ENCODE peak calls at places on chromosomes 16 and 17, in four cellular contexts. H is body of pancreas, P is ovary, J is mucosa of descending colon. N is an unnamed sample.

GRCh38 chr17:3260600-3260999 is 37.6 kb downstream of the OR3A1 start:
- DNase-seq in P (no peak), H (no peak), J (no peak), N (no peak)

GRCh38 chr17:14717849-14718248 is 417.0 kb downstream of the HS3ST3B1 start:
- DNase-seq in H (no peak), P (no peak), J (no peak), N (no peak)

GRCh38 chr16:23491490-23492391 is 18.6 kb downstream of the GGA2 start:
- DNase-seq in P (no peak), J (no peak), H (no peak), N (no peak)

GRCh38 chr17:4433515-4434031 is at the start of gene SPNS3:
- DNase-seq in H (no peak), J (no peak), P (no peak), N (no peak)

GRCh38 chr17:39236383-39236927 is 10.7 kb upstream of the STAC2 start:
- DNase-seq in J (no peak), P (no peak), H (no peak), N (no peak)

GRCh38 chr16:27242868-27243590 is 25.5 kb downstream of the NSMCE1 start:
- DNase-seq in J (no peak), P (no peak), H (no peak), N (peak)

GRCh38 chr16:15782573-15783365 is 74.1 kb downstream of the MYH11 start:
- DNase-seq in P (no peak), J (no peak), H (no peak), N (no peak)

GRCh38 chr16:85027968-85028637 is 508 bp downstream of the KIAA0513 start:
- DNase-seq in P (no peak), H (no peak), J (peak), N (no peak)

GRCh38 chr16:8866118-8866883 is 2.5 kb downstream of the CARHSP1 start:
- DNase-seq in H (no peak), J (peak), P (peak), N (peak)

GRCh38 chr17:79153367-79154130 is 78.9 kb downstream of the ENGASE start:
- DNase-seq in H (no peak), P (no peak), J (no peak), N (no peak)

GRCh38 chr17:2792541-2793169 is 3.6 kb upstream of the RAP1GAP2 start:
- DNase-seq in P (no peak), J (no peak), H (no peak), N (no peak)

GRCh38 chr17:34633351-34633750 is 54.0 kb downstream of the TMEM132E start:
- DNase-seq in J (no peak), P (no peak), H (no peak), N (no peak)

GRCh38 chr17:49600949-49601348 is 25.3 kb downstream of the NXPH3 start:
- DNase-seq in J (no peak), P (no peak), H (no peak), N (no peak)

GRCh38 chr17:16926591-16927451 is 45.1 kb downstream of the TNFRSF13B start:
- DNase-seq in J (no peak), H (no peak), P (no peak), N (no peak)

GRCh38 chr17:82525712-82526111 is 6.2 kb downstream of the FOXK2 start:
- DNase-seq in J (no peak), H (no peak), P (no peak), N (no peak)

GRCh38 chr17:82527893-82528292 is 8.4 kb downstream of the FOXK2 start:
- DNase-seq in J (no peak), H (no peak), P (no peak), N (peak)

GRCh38 chr17:82529914-82530300 is 10.4 kb downstream of the FOXK2 start:
- DNase-seq in J (no peak), H (no peak), P (no peak), N (no peak)

GRCh38 chr17:82531431-82531881 is 11.9 kb downstream of the FOXK2 start:
- DNase-seq in J (no peak), H (no peak), P (no peak), N (no peak)

DNA sequence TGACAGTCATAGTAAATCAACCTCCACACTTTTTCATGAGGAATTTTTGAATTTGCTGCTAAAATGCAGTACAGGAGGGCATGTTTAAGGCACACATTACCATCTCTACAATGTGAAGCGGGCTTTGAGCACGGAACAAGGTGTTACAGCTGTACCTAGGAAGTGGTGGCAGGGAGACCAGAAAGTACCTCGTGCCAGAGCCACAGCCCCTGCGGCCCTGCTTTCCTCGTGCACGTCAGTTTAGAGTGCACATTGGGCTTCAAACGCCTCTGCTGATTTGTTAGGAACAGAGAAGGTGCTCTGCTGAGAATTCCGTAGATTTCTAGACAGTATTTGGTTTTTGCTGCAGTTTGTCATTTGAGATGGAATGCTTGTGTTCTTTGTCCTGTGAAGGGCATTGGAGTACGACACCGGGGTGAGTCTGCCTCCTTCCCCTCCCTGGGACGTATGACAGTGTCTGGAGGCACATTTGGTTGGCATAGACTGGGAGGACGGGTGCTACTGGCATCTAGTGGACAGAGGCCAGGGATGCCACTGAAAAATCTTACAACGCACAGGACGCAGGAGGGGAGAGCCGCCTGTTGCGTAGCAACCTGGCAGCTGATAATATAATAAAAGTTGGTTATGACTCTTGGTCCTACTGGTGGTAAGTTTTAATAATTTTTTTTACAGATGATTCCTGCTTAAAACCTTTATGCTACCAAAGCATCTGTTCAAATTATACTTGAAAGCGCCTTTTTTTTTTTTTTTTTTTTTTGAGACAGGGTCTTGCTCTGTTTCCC is 9.1 kb downstream of the FOXK2 start:
- DNase-seq in J (peak), P (no peak), H (peak), N (peak)
- TF ChIP-seq CTCF in J (peak), P (no peak), H (no peak), N (peak)

DNA sequence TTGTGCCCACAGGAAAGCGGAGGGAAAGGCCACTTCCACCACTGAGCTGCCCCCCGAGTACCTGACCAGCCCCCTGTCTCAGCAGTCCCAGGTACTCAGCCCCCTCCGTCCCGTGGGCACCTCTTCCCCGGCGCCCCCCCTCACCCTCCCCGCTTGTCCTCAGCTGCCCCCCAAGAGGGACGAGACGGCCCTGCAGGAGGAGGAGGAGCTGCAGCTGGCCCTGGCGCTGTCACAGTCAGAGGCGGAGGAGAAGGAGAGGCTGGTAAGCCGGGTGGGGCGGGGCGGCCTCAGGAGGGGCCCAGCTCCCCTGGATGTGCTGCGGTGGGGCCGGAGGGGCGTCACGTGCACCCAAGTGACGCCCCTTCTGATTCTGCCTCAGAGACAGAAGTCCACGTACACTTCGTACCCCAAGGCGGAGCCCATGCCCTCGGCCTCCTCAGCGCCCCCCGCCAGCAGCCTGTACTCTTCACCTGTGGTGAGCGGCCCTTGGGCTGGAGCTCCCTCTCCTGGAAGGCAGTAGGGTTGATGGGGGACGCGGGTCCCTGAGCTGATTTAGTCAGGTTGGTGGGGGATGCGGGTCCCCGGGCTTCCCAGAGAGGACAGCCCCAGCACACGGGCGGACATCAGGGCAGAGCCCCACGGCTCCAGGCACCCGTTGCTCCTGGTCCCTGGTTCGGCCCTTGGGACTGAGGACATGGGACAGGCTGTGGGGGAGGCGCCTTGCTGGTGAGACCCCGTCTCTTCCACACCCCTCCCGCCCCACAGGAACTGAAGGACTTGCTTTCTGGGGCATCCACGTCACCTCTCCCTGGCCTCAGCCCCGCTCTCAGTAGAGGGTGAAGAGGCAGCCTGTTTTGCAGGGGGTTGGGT is 9.4 kb upstream of the MRPL12 start:
- DNase-seq in J (no peak), P (no peak), H (no peak), N (no peak)
- TF ChIP-seq CTCF in J (no peak), P (no peak), H (no peak), N (no peak)

DNA sequence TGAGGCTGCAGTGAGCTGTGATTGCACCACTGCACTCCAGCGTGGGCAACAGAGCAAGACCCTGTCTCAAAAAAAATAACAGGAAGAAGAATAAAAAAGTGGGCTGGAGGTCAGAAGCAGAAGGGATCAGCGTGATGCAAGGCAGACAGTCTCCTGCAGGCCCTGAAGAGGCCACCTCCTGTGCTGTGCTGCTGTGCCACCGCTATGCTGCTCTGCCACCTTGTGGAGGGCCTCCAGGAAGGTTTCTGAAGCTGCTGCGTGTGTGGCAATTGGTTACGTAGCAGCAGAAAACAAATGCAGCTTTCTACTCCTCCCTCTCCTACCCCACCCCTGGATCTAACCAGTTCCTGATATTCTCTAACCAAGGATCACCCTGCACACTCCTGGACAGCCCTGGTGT is 815.5 kb downstream of the KCNJ18 start:
- DNase-seq in P (no peak), H (no peak), J (no peak), N (peak)
- TF ChIP-seq CTCF in P (no peak), H (no peak), J (no peak), N (peak)

DNA sequence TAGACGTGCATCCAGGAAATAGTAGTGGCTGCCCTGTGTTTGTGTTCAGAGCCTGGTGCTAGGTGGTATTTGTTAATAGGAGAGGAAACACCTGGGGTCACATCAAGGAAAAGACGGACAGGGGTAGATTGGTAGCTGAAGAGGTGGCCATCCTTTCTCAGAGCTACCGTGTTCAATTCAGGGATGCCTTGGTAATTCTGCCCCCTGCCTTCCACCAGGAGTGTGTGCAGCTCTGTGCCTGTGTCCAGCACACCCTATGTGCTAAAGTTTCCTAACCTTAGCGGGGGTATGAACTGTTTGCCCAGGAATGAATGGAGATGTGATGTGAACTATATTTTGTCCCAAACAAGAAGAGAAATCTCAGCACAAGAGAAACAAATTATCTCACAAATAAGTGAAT is 174.1 kb upstream of the MPHOSPH6 start:
- DNase-seq in H (peak), J (no peak), P (no peak), N (peak)
- TF ChIP-seq CTCF in H (no peak), J (no peak), P (no peak), N (peak)

GRCh38 chr16:2027024-2028010 is 615 bp downstream of the NHERF2 start:
- DNase-seq in P (peak), J (peak), H (no peak), N (peak)
- TF ChIP-seq CTCF in P (no peak), J (no peak), H (no peak), N (no peak)

GRCh38 chr17:60247836-60248461 is 98.2 kb downstream of the CA4 start:
- DNase-seq in P (no peak), H (no peak), J (no peak), N (no peak)

GRCh38 chr17:60252459-60252858 is 102.7 kb downstream of the CA4 start:
- DNase-seq in H (no peak), J (no peak), P (no peak), N (no peak)

GRCh38 chr17:60253048-60253447 is 103.3 kb downstream of the CA4 start:
- DNase-seq in P (no peak), J (no peak), H (no peak), N (no peak)

GRCh38 chr17:60248618-60249516 is 99.1 kb downstream of the CA4 start:
- DNase-seq in P (no peak), J (no peak), H (no peak), N (no peak)

GRCh38 chr17:60249517-60249826 is 99.7 kb downstream of the CA4 start:
- DNase-seq in H (no peak), J (no peak), P (no peak), N (no peak)
- TF ChIP-seq CTCF in H (no peak), J (no peak), P (no peak), N (no peak)